ENCODE peak calls at places on chromosomes 12 and 14, in six cellular contexts. I is HCEC 1CT, N is hypothalamus, F is hepatocyte, D is left ventricle myocardium superior, J is sciatic nerve. S is an unnamed sample.

GRCh38 chr14:23577004-23577681 is 1.4 kb downstream of the JPH4 start:
- DNase-seq in I (no peak), D (no peak), J (no peak), N (no peak), F (peak), S (no peak)

GRCh38 chr14:35289623-35290022 is 2.6 kb upstream of the PSMA6 start:
- DNase-seq in J (no peak), I (no peak), D (no peak), N (no peak), F (no peak), S (no peak)

GRCh38 chr12:80165741-80166140 is 66.4 kb downstream of the OTOGL start:
- DNase-seq in I (no peak), D (no peak), J (no peak), F (no peak), N (no peak), S (no peak)

GRCh38 chr12:111438501-111438900 is 32.8 kb downstream of the SH2B3 start:
- DNase-seq in I (no peak), D (peak), N (no peak), J (no peak), F (peak), S (no peak)

GRCh38 chr12:104952816-104953215 is 5.3 kb downstream of the SLC41A2 start:
- DNase-seq in D (no peak), N (no peak), F (no peak), J (no peak), I (no peak), S (no peak)

GRCh38 chr14:53011053-53011462 is 60.2 kb upstream of the FERMT2 start:
- DNase-seq in I (peak), N (no peak), D (peak), F (peak), J (peak), S (peak)

GRCh38 chr14:98580131-98580678 is 691.8 kb downstream of the BCL11B start:
- DNase-seq in N (no peak), D (no peak), J (no peak), F (peak), I (no peak), S (no peak)

GRCh38 chr12:51874013-51874412 is 13.9 kb upstream of the ANKRD33 start:
- DNase-seq in F (no peak), D (no peak), J (peak), N (no peak), I (peak), S (no peak)

GRCh38 chr12:132866251-132866828 is 21.1 kb downstream of the CHFR start:
- DNase-seq in I (peak), N (no peak), F (peak), J (no peak), D (no peak), S (peak)

GRCh38 chr14:68245146-68246073 is 425.8 kb downstream of the RAD51B start:
- DNase-seq in N (no peak), J (no peak), D (peak), I (peak), F (peak), S (no peak)

GRCh38 chr12:68612245-68612644 is 1.5 kb downstream of the RAP1B start:
- DNase-seq in D (no peak), N (no peak), J (no peak), I (peak), F (peak), S (peak)